ENCODE peak calls at places on chromosome 18, in five cellular contexts. M, V, U, D and Q are unnamed samples.

GRCh38 chr18:76983613-76984051 is 149.0 kb downstream of the MBP start:
- DNase-seq in D (no peak), V (no peak), M (no peak), U (no peak), Q (no peak)

GRCh38 chr18:58135806-58136331 is 91.8 kb downstream of the NEDD4L start:
- DNase-seq in D (peak), V (peak), M (peak), U (peak), Q (peak)

GRCh38 chr18:48538531-48539405 is at the start of gene CTIF:
- DNase-seq in U (peak), V (no peak), M (peak), D (peak), Q (peak)

GRCh38 chr18:59639136-59639535 is 58.1 kb downstream of the CCBE1 start:
- DNase-seq in U (no peak), D (no peak), V (no peak), M (no peak), Q (no peak)

GRCh38 chr18:58292675-58293074 is 248.6 kb downstream of the NEDD4L start:
- DNase-seq in V (no peak), U (no peak), D (no peak), M (no peak), Q (no peak)

GRCh38 chr18:7207366-7207765 is 23.5 kb upstream of the LRRC30 start:
- DNase-seq in U (no peak), D (no peak), M (no peak), V (no peak), Q (no peak)

GRCh38 chr18:7921938-7922587 is 354.9 kb downstream of the PTPRM start:
- DNase-seq in V (no peak), U (no peak), D (no peak), M (no peak), Q (no peak)

GRCh38 chr18:40607741-40608140 is 1347.3 kb upstream of the PIK3C3 start:
- DNase-seq in V (no peak), M (no peak), D (no peak), U (no peak), Q (no peak)

GRCh38 chr18:48571619-48572384 is 33.0 kb downstream of the CTIF start:
- DNase-seq in D (no peak), U (no peak), V (no peak), M (no peak), Q (no peak)

GRCh38 chr18:27185025-27185763 is at the start of gene CHST9:
- DNase-seq in D (no peak), U (peak), M (no peak), V (no peak), Q (no peak)

GRCh38 chr18:12520442-12520992 is 112.8 kb downstream of the PRELID3A start:
- DNase-seq in D (no peak), M (no peak), U (no peak), V (no peak), Q (no peak)

GRCh38 chr18:48153641-48154481 is 223.4 kb upstream of the SMAD2 start:
- DNase-seq in U (no peak), V (no peak), M (no peak), D (no peak), Q (no peak)

GRCh38 chr18:8307960-8308359 is 301.3 kb upstream of the RAB12 start:
- DNase-seq in V (no peak), M (no peak), D (no peak), U (no peak), Q (no peak)

GRCh38 chr18:23756590-23757540 is 67.6 kb downstream of the LAMA3 start:
- DNase-seq in U (peak), V (no peak), D (no peak), M (no peak), Q (no peak)

GRCh38 chr18:74241970-74242369 is 49.8 kb downstream of the CYB5A start:
- DNase-seq in U (no peak), D (no peak), M (no peak), V (no peak), Q (no peak)

GRCh38 chr18:49960376-49960775 is 147.0 kb upstream of the ACAA2 start:
- DNase-seq in M (no peak), V (no peak), D (no peak), U (no peak), Q (no peak)

GRCh38 chr18:48098538-48098937 is 168.1 kb upstream of the SMAD2 start:
- DNase-seq in V (no peak), U (peak), D (no peak), M (no peak), Q (no peak)

GRCh38 chr18:28003451-28003850 is 173.5 kb downstream of the CDH2 start:
- DNase-seq in D (no peak), U (no peak), V (no peak), M (no peak), Q (no peak)

GRCh38 chr18:13463526-13463925 is 245.0 kb downstream of the LDLRAD4 start:
- DNase-seq in V (no peak), U (no peak), D (no peak), M (no peak), Q (no peak)

GRCh38 chr18:13279181-13280065 is 60.9 kb downstream of the LDLRAD4 start:
- DNase-seq in U (no peak), V (no peak), D (peak), M (no peak), Q (peak)

GRCh38 chr18:60693426-60693825 is 320.9 kb upstream of the MC4R start:
- DNase-seq in D (no peak), M (no peak), U (no peak), V (no peak), Q (no peak)

GRCh38 chr18:8625693-8626092 is 16.5 kb downstream of the RAB12 start:
- DNase-seq in U (no peak), V (no peak), D (no peak), M (no peak), Q (no peak)

GRCh38 chr18:37662546-37663339 is 97.1 kb upstream of the CELF4 start:
- DNase-seq in D (no peak), V (no peak), M (no peak), U (no peak), Q (no peak)

GRCh38 chr18:57901819-57902600 is 98.9 kb upstream of the ATP8B1 start:
- DNase-seq in D (no peak), M (no peak), V (no peak), U (peak), Q (no peak)

GRCh38 chr18:53458944-53459580 is 765.4 kb downstream of the MBD2 start:
- DNase-seq in U (peak), D (no peak), V (no peak), M (peak), Q (no peak)

GRCh38 chr18:22838639-22839487 is 94.3 kb upstream of the RBBP8 start:
- DNase-seq in D (peak), U (no peak), V (no peak), M (no peak), Q (no peak)

GRCh38 chr18:55420977-55421611 is 166.9 kb downstream of the TCF4 start:
- DNase-seq in D (no peak), U (no peak), M (no peak), V (no peak), Q (no peak)

GRCh38 chr18:61851940-61852451 is 40.8 kb downstream of the RNF152 start:
- DNase-seq in D (no peak), V (no peak), U (no peak), M (no peak), Q (no peak)

GRCh38 chr18:50518787-50519520 is 40.9 kb upstream of the MAPK4 start:
- DNase-seq in V (no peak), U (no peak), D (no peak), M (no peak), Q (no peak)